ENCODE peak calls at places on chromosomes 6 and 20, in six cellular contexts. G is fibroblast of the conjunctiva; A is AML-193; W is C1 segment of cervical spinal cord; T is amygdala; E is activated CD8-positive, alpha-beta T cell treated with anti-CD3 and anti-CD28 coated beads for 36 hours. L is an unnamed sample.

GRCh38 chr6:684831-685636 is 7.9 kb downstream of the EXOC2 start:
- DNase-seq in G (no peak), A (no peak), W (no peak), T (no peak), E (peak), L (no peak)

GRCh38 chr6:84912472-84913143 is 148.2 kb upstream of the TBX18 start:
- DNase-seq in G (no peak), A (no peak), W (no peak), T (no peak), E (no peak), L (no peak)

GRCh38 chr6:35945650-35946025 is 24.7 kb upstream of the SRPK1 start:
- DNase-seq in G (no peak), A (no peak), W (no peak), T (no peak), E (no peak), L (no peak)

GRCh38 chr20:38406476-38406875 is 28.7 kb downstream of the SNHG17 start:
- DNase-seq in G (no peak), A (no peak), W (no peak), T (no peak), E (no peak), L (no peak)

GRCh38 chr20:18157102-18157501 is 19.4 kb downstream of the KAT14 start:
- DNase-seq in G (no peak), A (no peak), W (no peak), T (no peak), E (no peak), L (no peak)

GRCh38 chr6:53347250-53347920 is 1.4 kb downstream of the ELOVL5 start:
- DNase-seq in G (no peak), A (peak), W (no peak), T (no peak), E (peak), L (no peak)

GRCh38 chr6:147166360-147166944 is 37.8 kb upstream of the STXBP5 start:
- DNase-seq in G (no peak), A (no peak), W (no peak), T (no peak), E (no peak), L (no peak)

GRCh38 chr20:4413314-4414045 is 308.2 kb upstream of the PRND start:
- DNase-seq in G (no peak), A (no peak), W (no peak), T (no peak), E (no peak), L (no peak)

GRCh38 chr6:37302086-37302686 is 44.2 kb upstream of the TMEM217 start:
- DNase-seq in G (no peak), A (no peak), W (no peak), T (no peak), E (no peak), L (no peak)

GRCh38 chr6:2695464-2696095 is 55.1 kb downstream of the MYLK4 start:
- DNase-seq in G (peak), A (peak), W (no peak), T (no peak), E (no peak), L (no peak)

GRCh38 chr6:91142154-91142553 is 555.3 kb upstream of the MAP3K7 start:
- DNase-seq in G (no peak), A (no peak), W (no peak), T (no peak), E (no peak), L (no peak)

GRCh38 chr20:49318430-49319203 is 40.8 kb upstream of the ZNFX1 start:
- DNase-seq in G (no peak), A (no peak), W (no peak), T (no peak), E (peak), L (peak)

GRCh38 chr6:113857565-113858066 is 471 bp downstream of the MARCKS start:
- DNase-seq in G (no peak), A (no peak), W (peak), T (no peak), E (peak), L (peak)